ENCODE peak calls at places on chromosomes 16 and 17, in five cellular contexts. G, B, X, H and N are unnamed samples.
A peak's percentile ranks its signal among the peaks of the same experiment; 100 is the strongest.

GRCh38 chr17:3735515-3735914 is 11.8 kb downstream of the HASPIN start:
- DNase-seq in G (no peak), B (no peak), X (no peak), H (no peak), N (no peak)

GRCh38 chr16:50457423-50457822 is 88.6 kb upstream of the BRD7 start:
- DNase-seq in G (no peak), B (no peak), X (no peak), H (peak; percentile 31), N (no peak)

GRCh38 chr16:27453476-27453825 is 51.5 kb downstream of the IL21R start:
- DNase-seq in G (no peak), B (no peak), X (no peak), H (no peak), N (no peak)

GRCh38 chr16:60166111-60166510 is 1432.0 kb upstream of the GOT2 start:
- DNase-seq in G (no peak), B (no peak), X (no peak), H (peak; percentile 20), N (no peak)

GRCh38 chr17:8057691-8058114 is 18.8 kb downstream of the ALOX15B start:
- DNase-seq in G (no peak), B (no peak), X (no peak), H (peak; percentile 94), N (peak; percentile 46)

GRCh38 chr16:87119168-87119567 is 198.0 kb downstream of the C16orf95 start:
- DNase-seq in G (no peak), B (no peak), X (no peak), H (no peak), N (no peak)

GRCh38 chr16:23835390-23836077 is at the start of gene PRKCB:
- DNase-seq in G (no peak), B (no peak), X (peak; percentile 70), H (no peak), N (no peak)

GRCh38 chr17:16351831-16352230 is 1.4 kb downstream of the CENPV start:
- DNase-seq in G (no peak), B (peak; percentile 24), X (no peak), H (no peak), N (no peak)

GRCh38 chr17:44218344-44219125 is 940 bp downstream of the UBTF start:
- DNase-seq in G (no peak), B (no peak), X (peak; percentile 91), H (peak; percentile 97), N (peak; percentile 53)

GRCh38 chr17:9802294-9802693 is 10.9 kb upstream of the DHRS7C start:
- DNase-seq in G (no peak), B (no peak), X (peak; percentile 25), H (peak; percentile 73), N (no peak)

GRCh38 chr16:75908718-75909117 is 182.4 kb upstream of the CPHXL start:
- DNase-seq in G (no peak), B (no peak), X (no peak), H (no peak), N (no peak)

GRCh38 chr17:36869856-36870617 is 67.2 kb upstream of the LHX1 start:
- DNase-seq in G (no peak), B (no peak), X (no peak), H (no peak), N (no peak)

GRCh38 chr17:47286198-47286914 is 32.7 kb downstream of the ITGB3 start:
- DNase-seq in G (no peak), B (no peak), X (no peak), H (no peak), N (peak; percentile 80)

GRCh38 chr17:50268632-50269287 is 5.5 kb upstream of the TMEM92 start:
- DNase-seq in G (no peak), B (no peak), X (no peak), H (no peak), N (no peak)

GRCh38 chr16:88796278-88796677 is 7.3 kb upstream of the CDT1 start:
- DNase-seq in G (no peak), B (no peak), X (no peak), H (no peak), N (no peak)

GRCh38 chr17:57639381-57639780 is 105.7 kb downstream of the CCDC182 start:
- DNase-seq in G (no peak), B (no peak), X (no peak), H (no peak), N (no peak)

GRCh38 chr17:75404739-75405364 is 626 bp downstream of the GRB2 start:
- DNase-seq in G (no peak), B (no peak), X (peak; percentile 31), H (peak; percentile 43), N (no peak)

GRCh38 chr17:42544874-42545283 is 7.8 kb upstream of the HSD17B1 start:
- DNase-seq in G (no peak), B (no peak), X (no peak), H (no peak), N (no peak)

GRCh38 chr16:29789775-29790182 is 772 bp upstream of the KIF22 start:
- DNase-seq in G (no peak), B (no peak), X (no peak), H (no peak), N (no peak)

GRCh38 chr16:10740845-10741208 is 2.8 kb upstream of the NUBP1 start:
- DNase-seq in G (no peak), B (no peak), X (no peak), H (no peak), N (no peak)

GRCh38 chr16:8173111-8173644 is 417.1 kb downstream of the TMEM114 start:
- DNase-seq in G (peak; percentile 10), B (no peak), X (peak; percentile 48), H (peak; percentile 68), N (peak; percentile 7)

GRCh38 chr16:87457724-87458423 is 35.0 kb downstream of the ZCCHC14 start:
- DNase-seq in G (peak; percentile 99), B (peak; percentile 93), X (no peak), H (peak; percentile 94), N (peak; percentile 91)

GRCh38 chr17:77361986-77362620 is 221.3 kb downstream of the SEC14L1 start:
- DNase-seq in G (no peak), B (no peak), X (no peak), H (no peak), N (no peak)

GRCh38 chr17:21286066-21286770 is 1.7 kb downstream of the MAP2K3 start:
- DNase-seq in G (peak; percentile 96), B (peak; percentile 98), X (peak; percentile 86), H (peak; percentile 99), N (peak; percentile 99)

GRCh38 chr17:63476494-63476856 is 386 bp upstream of the ACE start:
- DNase-seq in G (no peak), B (no peak), X (no peak), H (peak; percentile 24), N (no peak)

GRCh38 chr16:87897563-87898505 is 28.5 kb upstream of the SLC7A5 start:
- DNase-seq in G (no peak), B (no peak), X (no peak), H (no peak), N (no peak)

GRCh38 chr16:30567160-30567990 is 4.1 kb downstream of the ZNF688 start:
- DNase-seq in G (no peak), B (no peak), X (no peak), H (peak; percentile 58), N (no peak)

GRCh38 chr17:62179525-62180161 is 114.6 kb upstream of the MED13 start:
- DNase-seq in G (peak; percentile 72), B (no peak), X (no peak), H (peak; percentile 95), N (no peak)

GRCh38 chr17:3959295-3959899 is 4.8 kb downstream of the ATP2A3 start:
- DNase-seq in G (no peak), B (no peak), X (no peak), H (peak; percentile 82), N (peak; percentile 56)

GRCh38 chr17:29283496-29283895 is 10.5 kb downstream of the NUFIP2 start:
- DNase-seq in G (no peak), B (no peak), X (no peak), H (no peak), N (no peak)
- H3K4me3 ChIP-seq in G (no peak overlapping the region), B (no peak overlapping the region), X (peak overlapping the region; percentile 11), H (no peak overlapping the region), N (no peak overlapping the region)

DNA sequence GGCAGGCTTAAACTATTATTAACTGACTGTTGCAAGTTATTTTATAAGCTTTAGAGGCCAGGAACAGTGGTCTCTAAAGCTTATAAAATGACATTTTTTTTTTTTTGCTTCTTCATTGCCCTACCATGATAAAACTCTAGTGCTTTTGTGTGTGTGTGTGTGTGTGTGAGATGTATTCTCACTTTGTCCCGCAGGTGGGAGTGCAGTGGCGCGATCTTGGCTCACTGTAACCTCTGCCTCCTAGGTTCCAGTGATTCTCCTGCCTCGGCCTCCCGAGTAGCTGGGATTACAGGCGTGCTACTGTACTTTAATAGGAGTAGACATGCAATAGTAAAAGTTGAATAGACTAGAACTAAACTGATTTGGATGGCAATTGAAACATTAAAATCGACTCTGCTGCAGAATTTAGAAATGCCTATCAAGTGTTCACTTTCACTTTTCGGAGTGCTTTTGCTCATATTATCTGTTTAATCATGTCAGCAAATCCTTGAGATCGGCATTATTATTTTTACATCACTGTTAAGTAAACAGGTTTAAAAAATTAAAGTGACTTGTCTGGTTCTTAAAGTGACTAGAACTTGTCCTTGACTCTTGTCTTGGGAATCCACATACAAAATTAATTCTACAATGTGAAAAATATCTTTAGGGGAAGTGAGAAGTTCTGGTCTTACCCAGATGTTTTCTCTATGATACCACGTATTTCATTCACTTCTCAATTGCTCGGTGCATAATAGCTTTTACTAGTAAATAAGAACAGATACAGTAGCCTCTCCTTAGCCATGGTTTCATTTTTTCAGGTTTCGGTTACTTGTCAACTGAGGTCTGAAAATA is 8.4 kb upstream of the PCTP start:
- DNase-seq in G (no peak), B (no peak), X (no peak), H (no peak), N (no peak)
- H3K4me3 ChIP-seq in G (no peak overlapping the region), B (no peak overlapping the region), X (no peak overlapping the region), H (peak overlapping the region; percentile 4), N (no peak overlapping the region)

GRCh38 chr16:53082509-53082908 is 27.7 kb downstream of the CHD9 start:
- DNase-seq in G (no peak), B (no peak), X (no peak), H (no peak), N (no peak)

GRCh38 chr16:53078765-53079484 is 24.1 kb downstream of the CHD9 start:
- DNase-seq in G (no peak), B (no peak), X (no peak), H (no peak), N (no peak)

GRCh38 chr16:53081032-53081424 is 26.2 kb downstream of the CHD9 start:
- DNase-seq in G (no peak), B (no peak), X (no peak), H (no peak), N (no peak)

GRCh38 chr16:53081686-53082407 is 27.1 kb downstream of the CHD9 start:
- DNase-seq in G (no peak), B (no peak), X (no peak), H (no peak), N (no peak)

GRCh38 chr16:53080345-53081031 is 25.7 kb downstream of the CHD9 start:
- DNase-seq in G (no peak), B (no peak), X (peak; percentile 61), H (peak; percentile 69), N (peak; percentile 81)
- H3K4me3 ChIP-seq in G (no peak overlapping the region), B (peak overlapping the region; percentile 18), X (peak overlapping the region; percentile 2), H (peak overlapping the region; percentile 47), N (peak overlapping the region; percentile 5)

GRCh38 chr17:83176272-83176955 is 97.0 kb downstream of the METRNL start:
- DNase-seq in G (no peak), B (no peak), X (no peak), H (no peak), N (no peak)

GRCh38 chr17:83175551-83176271 is 96.3 kb downstream of the METRNL start:
- DNase-seq in G (no peak), B (no peak), X (no peak), H (no peak), N (no peak)

GRCh38 chr17:83173180-83173996 is 94.0 kb downstream of the METRNL start:
- DNase-seq in G (no peak), B (no peak), X (no peak), H (no peak), N (no peak)

GRCh38 chr17:83174859-83175550 is 95.6 kb downstream of the METRNL start:
- DNase-seq in G (no peak), B (no peak), X (no peak), H (no peak), N (no peak)

GRCh38 chr17:83173997-83174858 is 94.8 kb downstream of the METRNL start:
- DNase-seq in G (no peak), B (no peak), X (no peak), H (peak; percentile 19), N (peak; percentile 48)
- H3K4me3 ChIP-seq in G (no peak overlapping the region), B (no peak overlapping the region), X (no peak overlapping the region), H (no peak overlapping the region), N (no peak overlapping the region)